ENCODE peak calls at places on chromosomes 16 and 17, in six cellular contexts. D, I, U, B, M and S are unnamed samples.
A peak's percentile ranks its signal among the peaks of the same experiment; 100 is the strongest.

GRCh38 chr16:77974883-77975282 is 47.5 kb upstream of the CLEC3A start:
- DNase-seq in D (no peak), I (no peak), U (no peak), B (no peak), M (peak; percentile 92), S (no peak)

GRCh38 chr16:88602091-88602490 is 31.9 kb downstream of the ZC3H18 start:
- DNase-seq in D (no peak), I (no peak), U (no peak), B (no peak), M (no peak), S (no peak)

GRCh38 chr16:46772463-46772862 is 24.3 kb upstream of the MYLK3 start:
- DNase-seq in D (no peak), I (no peak), U (no peak), B (no peak), M (no peak), S (no peak)

GRCh38 chr17:2712300-2713043 is 908 bp upstream of the CLUH start:
- DNase-seq in D (peak; percentile 59), I (peak; percentile 35), U (no peak), B (no peak), M (peak; percentile 79), S (no peak)

GRCh38 chr17:1561420-1562177 is 993 bp downstream of the PITPNA start:
- DNase-seq in D (peak; percentile 62), I (peak; percentile 25), U (no peak), B (no peak), M (peak; percentile 83), S (no peak)

GRCh38 chr16:15649727-15650018 is 372 bp upstream of the NDE1 start:
- DNase-seq in D (no peak), I (no peak), U (no peak), B (no peak), M (no peak), S (no peak)

GRCh38 chr17:36928450-36929125 is 8.7 kb upstream of the LHX1 start:
- DNase-seq in D (no peak), I (no peak), U (no peak), B (no peak), M (peak; percentile 59), S (no peak)

GRCh38 chr16:55943257-55943656 is 68.1 kb upstream of the CES5A start:
- DNase-seq in D (no peak), I (no peak), U (no peak), B (no peak), M (no peak), S (no peak)

GRCh38 chr17:69335018-69335417 is 8.1 kb upstream of the ABCA5 start:
- DNase-seq in D (no peak), I (no peak), U (no peak), B (no peak), M (no peak), S (no peak)

GRCh38 chr17:13337864-13338371 is 263.8 kb downstream of the HS3ST3A1 start:
- DNase-seq in D (no peak), I (peak; percentile 32), U (no peak), B (no peak), M (peak; percentile 71), S (no peak)

GRCh38 chr17:16622540-16623277 is 30.9 kb downstream of the ZNF624 start:
- DNase-seq in D (no peak), I (no peak), U (no peak), B (no peak), M (no peak), S (no peak)

GRCh38 chr17:16617481-16618060 is 36.1 kb downstream of the ZNF624 start:
- DNase-seq in D (no peak), I (no peak), U (no peak), B (no peak), M (no peak), S (no peak)

GRCh38 chr17:16623282-16623681 is 30.4 kb downstream of the ZNF624 start:
- DNase-seq in D (no peak), I (no peak), U (no peak), B (no peak), M (no peak), S (no peak)
- H3K9me3 ChIP-seq in D (peaks cover 1% of the 10 kb centered on the region), I (peaks cover 16% of the 10 kb centered on the region), U (peaks cover 37% of the 10 kb centered on the region), B (peaks cover 89% of the 10 kb centered on the region), M (peaks cover 89% of the 10 kb centered on the region), S (peaks cover 19% of the 10 kb centered on the region)

GRCh38 chr16:85353839-85354622 is 241.8 kb upstream of the CIBAR2 start:
- DNase-seq in D (peak; percentile 12), I (no peak), U (no peak), B (peak; percentile 76), M (no peak), S (no peak)

GRCh38 chr16:85352221-85352620 is 239.9 kb upstream of the CIBAR2 start:
- DNase-seq in D (peak; percentile 31), I (no peak), U (no peak), B (no peak), M (no peak), S (no peak)

GRCh38 chr16:85354623-85355514 is 242.6 kb upstream of the CIBAR2 start:
- DNase-seq in D (peak; percentile 83), I (peak; percentile 85), U (no peak), B (no peak), M (no peak), S (no peak)

GRCh38 chr16:85350973-85351372 is 238.7 kb upstream of the CIBAR2 start:
- DNase-seq in D (peak; percentile 91), I (peak; percentile 100), U (no peak), B (peak; percentile 93), M (no peak), S (peak; percentile 76)

GRCh38 chr16:85353013-85353412 is 240.7 kb upstream of the CIBAR2 start:
- DNase-seq in D (peak; percentile 18), I (no peak), U (no peak), B (no peak), M (no peak), S (no peak)
- H3K27ac ChIP-seq in D (no peak overlapping the region), I (no peak overlapping the region), U (no peak overlapping the region), B (no peak overlapping the region), M (no peak overlapping the region), S (no peak overlapping the region)

DNA sequence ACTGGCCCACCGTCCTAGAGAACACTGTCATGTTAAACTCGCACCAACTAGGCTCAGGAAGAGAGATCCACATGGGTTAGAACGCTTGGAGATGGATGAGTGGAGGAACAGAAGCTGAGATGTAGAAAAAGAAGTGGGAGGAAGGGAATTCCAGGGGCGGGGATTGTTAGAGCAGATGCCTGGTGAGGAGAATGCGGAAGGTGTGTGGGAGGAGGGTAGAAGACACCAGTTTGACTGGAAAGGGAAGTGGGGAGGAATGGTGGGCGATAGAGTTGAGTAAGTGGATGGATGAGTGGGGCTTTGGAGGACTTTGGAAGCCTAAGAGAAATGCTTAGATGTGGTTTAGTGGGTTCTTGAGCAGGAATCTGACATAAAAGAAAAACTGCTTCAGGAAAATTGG is 37.4 kb downstream of the DHX38 start:
- DNase-seq in D (no peak), I (no peak), U (no peak), B (no peak), M (peak; percentile 76), S (no peak)
- H3K9me3 ChIP-seq in D (no peaks in the 10 kb centered on the region), I (no peaks in the 10 kb centered on the region), U (no peaks in the 10 kb centered on the region), B (no peaks in the 10 kb centered on the region), M (no peaks in the 10 kb centered on the region), S (no peaks in the 10 kb centered on the region)

DNA sequence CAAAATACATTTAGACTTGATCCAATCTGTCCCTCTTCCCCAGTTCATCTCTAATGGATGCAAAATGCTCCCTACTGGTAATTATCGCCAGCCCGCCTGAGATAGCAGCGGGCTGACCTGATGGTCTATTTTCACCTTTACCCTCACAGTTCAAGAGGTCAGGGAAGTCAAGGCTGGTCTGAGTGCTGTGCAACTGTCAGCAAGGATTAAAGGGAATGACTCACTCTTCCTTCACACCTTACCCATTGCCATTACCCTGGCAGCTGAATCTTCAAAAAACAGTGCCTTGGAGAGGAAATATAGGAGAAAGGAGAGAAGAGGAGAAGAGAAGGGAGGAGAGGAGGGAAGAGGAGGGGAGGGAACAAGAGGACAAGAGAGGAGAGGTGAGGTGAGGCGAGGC is 36.3 kb downstream of the GRB7 start:
- DNase-seq in D (no peak), I (no peak), U (no peak), B (no peak), M (peak; percentile 55), S (no peak)
- H3K27ac ChIP-seq in D (no peak overlapping the region), I (no peak overlapping the region), U (peak overlapping the region; percentile 52), B (peak overlapping the region; percentile 9), M (no peak overlapping the region), S (no peak overlapping the region)

GRCh38 chr16:19238386-19238785 is 47.1 kb upstream of the CLEC19A start:
- DNase-seq in D (no peak), I (no peak), U (no peak), B (no peak), M (no peak), S (no peak)
- H3K9me3 ChIP-seq in D (peaks cover 3% of the 10 kb centered on the region), I (no peaks in the 10 kb centered on the region), U (no peaks in the 10 kb centered on the region), B (peaks cover 7% of the 10 kb centered on the region), M (peaks cover 57% of the 10 kb centered on the region), S (peaks cover 21% of the 10 kb centered on the region)

GRCh38 chr16:79864781-79865391 is 264.3 kb upstream of the MAF start:
- DNase-seq in D (no peak), I (no peak), U (no peak), B (no peak), M (no peak), S (no peak)

GRCh38 chr16:79864032-79864780 is 263.7 kb upstream of the MAF start:
- DNase-seq in D (no peak), I (no peak), U (no peak), B (no peak), M (no peak), S (no peak)

GRCh38 chr16:79862601-79863000 is 262.1 kb upstream of the MAF start:
- DNase-seq in D (no peak), I (no peak), U (no peak), B (no peak), M (no peak), S (no peak)

GRCh38 chr16:79865918-79866317 is 265.4 kb upstream of the MAF start:
- DNase-seq in D (no peak), I (no peak), U (no peak), B (no peak), M (no peak), S (no peak)

DNA sequence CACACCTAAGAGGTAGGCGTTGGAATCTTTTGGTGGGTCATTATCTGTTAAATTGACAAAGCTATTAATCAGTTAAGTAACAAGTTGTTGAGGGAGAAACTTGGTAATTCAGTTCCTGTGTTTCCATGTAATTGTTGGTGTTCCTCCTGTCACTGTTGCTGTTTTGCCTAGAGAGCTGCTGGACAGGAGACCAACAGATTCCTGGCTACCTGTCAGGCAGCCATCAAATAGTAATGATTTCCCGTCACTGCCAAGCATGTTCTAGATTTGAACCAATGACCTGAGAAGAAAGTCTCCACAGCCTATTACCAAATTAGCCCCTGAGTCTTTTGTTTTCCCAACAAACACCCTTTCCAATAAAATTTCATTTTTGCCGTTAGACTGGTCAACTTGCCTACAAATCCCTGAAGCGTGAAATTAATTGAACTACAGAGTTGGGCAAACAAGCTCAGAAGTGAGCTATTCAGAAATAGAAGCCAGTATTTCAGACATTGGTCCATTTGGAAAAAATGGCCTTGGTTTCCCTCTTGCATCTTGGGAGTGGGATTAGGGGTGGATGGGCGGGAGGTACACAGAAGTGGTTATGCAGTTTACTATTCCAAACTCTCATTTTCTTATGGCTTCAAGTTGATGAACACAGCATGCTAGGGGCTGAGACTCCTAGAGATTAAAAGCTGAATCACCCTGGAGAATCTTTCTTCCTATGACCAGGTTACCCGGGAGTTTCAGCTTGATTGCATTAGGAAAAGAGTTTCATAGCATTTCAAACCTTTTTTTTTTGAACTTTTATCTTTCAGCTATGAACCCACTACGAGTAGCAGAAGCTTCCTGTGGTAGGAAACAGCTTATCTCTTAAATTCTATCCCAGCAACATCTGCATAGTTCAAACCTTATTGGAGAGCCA is 262.8 kb upstream of the MAF start:
- DNase-seq in D (no peak), I (no peak), U (no peak), B (no peak), M (no peak), S (no peak)
- H3K27ac ChIP-seq in D (no peak overlapping the region), I (no peak overlapping the region), U (peak overlapping the region; percentile 32), B (no peak overlapping the region), M (no peak overlapping the region), S (no peak overlapping the region)